ENCODE peak calls at places on chromosomes 5 and 9, in nine cellular contexts. One of them, this sample, is unnamed.

GRCh38 chr9:137614631-137615386 is 4.0 kb upstream of the EHMT1 start:
- DNase-seq in fibroblast of lung: no peak
- DNase-seq in body of pancreas: peak; percentile 39
- DNase-seq in GM12878: no peak
- DNase-seq in H1: no peak
- DNase-seq in A549: no peak
- DNase-seq in breast epithelium: no peak
- DNase-seq in ovary: no peak
- DNase-seq in heart left ventricle: no peak
- DNase-seq in this sample: no peak

GRCh38 chr5:180495991-180496741 is 2.0 kb downstream of the CNOT6 start:
- DNase-seq in fibroblast of lung: no peak
- DNase-seq in breast epithelium: no peak
- DNase-seq in GM12878: no peak
- DNase-seq in A549: no peak
- DNase-seq in H1: no peak
- DNase-seq in ovary: no peak
- DNase-seq in heart left ventricle: no peak
- DNase-seq in body of pancreas: no peak
- DNase-seq in this sample: no peak

GRCh38 chr5:36442352-36442751 is 140.7 kb upstream of the RANBP3L start:
- DNase-seq in GM12878: no peak
- DNase-seq in ovary: no peak
- DNase-seq in breast epithelium: no peak
- DNase-seq in H1: no peak
- DNase-seq in heart left ventricle: no peak
- DNase-seq in fibroblast of lung: no peak
- DNase-seq in body of pancreas: peak; percentile 25
- DNase-seq in A549: peak; percentile 27
- DNase-seq in this sample: no peak

GRCh38 chr9:107542814-107543213 is 53.2 kb upstream of the KLF4 start:
- DNase-seq in heart left ventricle: no peak
- DNase-seq in breast epithelium: no peak
- DNase-seq in H1: no peak
- DNase-seq in A549: no peak
- DNase-seq in ovary: no peak
- DNase-seq in fibroblast of lung: no peak
- DNase-seq in body of pancreas: no peak
- DNase-seq in GM12878: no peak
- DNase-seq in this sample: no peak

GRCh38 chr5:157511656-157512644 is 51.9 kb downstream of the NIPAL4 start:
- DNase-seq in H1: no peak
- DNase-seq in heart left ventricle: peak; percentile 96
- DNase-seq in body of pancreas: peak; percentile 69
- DNase-seq in ovary: peak; percentile 96
- DNase-seq in GM12878: no peak
- DNase-seq in fibroblast of lung: peak; percentile 99
- DNase-seq in breast epithelium: peak; percentile 88
- DNase-seq in A549: peak; percentile 86
- DNase-seq in this sample: peak; percentile 98

GRCh38 chr9:136124976-136125692 is 6.5 kb upstream of the TMEM250 start:
- DNase-seq in GM12878: no peak
- DNase-seq in breast epithelium: no peak
- DNase-seq in fibroblast of lung: no peak
- DNase-seq in ovary: no peak
- DNase-seq in heart left ventricle: no peak
- DNase-seq in A549: no peak
- DNase-seq in H1: no peak
- DNase-seq in body of pancreas: no peak
- DNase-seq in this sample: no peak

GRCh38 chr5:151810449-151810848 is 38.7 kb downstream of the G3BP1 start:
- DNase-seq in breast epithelium: no peak
- DNase-seq in heart left ventricle: no peak
- DNase-seq in ovary: no peak
- DNase-seq in body of pancreas: no peak
- DNase-seq in GM12878: no peak
- DNase-seq in A549: no peak
- DNase-seq in fibroblast of lung: no peak
- DNase-seq in H1: no peak
- DNase-seq in this sample: no peak

GRCh38 chr5:64635056-64635686 is 55.1 kb upstream of the SHISAL2B start:
- DNase-seq in breast epithelium: no peak
- DNase-seq in A549: peak; percentile 23
- DNase-seq in fibroblast of lung: peak; percentile 62
- DNase-seq in GM12878: no peak
- DNase-seq in ovary: no peak
- DNase-seq in body of pancreas: no peak
- DNase-seq in heart left ventricle: no peak
- DNase-seq in H1: no peak
- DNase-seq in this sample: no peak

GRCh38 chr5:54249210-54250028 is 61.0 kb downstream of the ARL15 start:
- DNase-seq in fibroblast of lung: no peak
- DNase-seq in A549: no peak
- DNase-seq in ovary: no peak
- DNase-seq in body of pancreas: peak; percentile 21
- DNase-seq in heart left ventricle: peak; percentile 56
- DNase-seq in breast epithelium: no peak
- DNase-seq in H1: no peak
- DNase-seq in GM12878: no peak
- DNase-seq in this sample: peak; percentile 70

GRCh38 chr5:110105692-110106091 is 416.0 kb downstream of the MAN2A1 start:
- DNase-seq in heart left ventricle: peak; percentile 31
- DNase-seq in ovary: no peak
- DNase-seq in A549: no peak
- DNase-seq in breast epithelium: no peak
- DNase-seq in body of pancreas: peak; percentile 56
- DNase-seq in H1: no peak
- DNase-seq in GM12878: no peak
- DNase-seq in fibroblast of lung: peak; percentile 68
- DNase-seq in this sample: no peak

GRCh38 chr9:118128313-118128712 is 424.1 kb downstream of the TLR4 start:
- DNase-seq in A549: no peak
- DNase-seq in heart left ventricle: no peak
- DNase-seq in body of pancreas: no peak
- DNase-seq in H1: no peak
- DNase-seq in ovary: no peak
- DNase-seq in breast epithelium: no peak
- DNase-seq in GM12878: no peak
- DNase-seq in fibroblast of lung: no peak
- DNase-seq in this sample: no peak

GRCh38 chr9:38292480-38292879 is 100.0 kb upstream of the ALDH1B1 start:
- DNase-seq in H1: no peak
- DNase-seq in body of pancreas: no peak
- DNase-seq in ovary: no peak
- DNase-seq in GM12878: no peak
- DNase-seq in heart left ventricle: no peak
- DNase-seq in breast epithelium: no peak
- DNase-seq in A549: no peak
- DNase-seq in fibroblast of lung: no peak
- DNase-seq in this sample: no peak

GRCh38 chr9:23825700-23826099 is 340 bp downstream of the ELAVL2 start:
- DNase-seq in A549: no peak
- DNase-seq in fibroblast of lung: peak; percentile 0
- DNase-seq in heart left ventricle: no peak
- DNase-seq in breast epithelium: no peak
- DNase-seq in H1: no peak
- DNase-seq in GM12878: no peak
- DNase-seq in body of pancreas: no peak
- DNase-seq in ovary: no peak
- DNase-seq in this sample: no peak

GRCh38 chr9:16680965-16681658 is 189.4 kb downstream of the BNC2 start:
- DNase-seq in breast epithelium: no peak
- DNase-seq in GM12878: no peak
- DNase-seq in fibroblast of lung: peak; percentile 67
- DNase-seq in body of pancreas: no peak
- DNase-seq in A549: no peak
- DNase-seq in ovary: no peak
- DNase-seq in heart left ventricle: no peak
- DNase-seq in H1: no peak
- DNase-seq in this sample: no peak

GRCh38 chr9:10251490-10251889 is 361.3 kb downstream of the PTPRD start:
- DNase-seq in heart left ventricle: no peak
- DNase-seq in fibroblast of lung: peak; percentile 86
- DNase-seq in A549: no peak
- DNase-seq in H1: no peak
- DNase-seq in GM12878: no peak
- DNase-seq in ovary: no peak
- DNase-seq in breast epithelium: no peak
- DNase-seq in body of pancreas: no peak
- DNase-seq in this sample: no peak

GRCh38 chr5:178213748-178214151 is 9.4 kb downstream of the HNRNPAB start:
- DNase-seq in heart left ventricle: no peak
- DNase-seq in ovary: no peak
- DNase-seq in breast epithelium: no peak
- DNase-seq in body of pancreas: no peak
- DNase-seq in GM12878: no peak
- DNase-seq in fibroblast of lung: no peak
- DNase-seq in A549: no peak
- DNase-seq in H1: no peak
- DNase-seq in this sample: no peak

GRCh38 chr5:65037845-65038815 is 269.4 kb downstream of the CWC27 start:
- DNase-seq in heart left ventricle: no peak
- DNase-seq in breast epithelium: no peak
- DNase-seq in fibroblast of lung: no peak
- DNase-seq in H1: peak; percentile 44
- DNase-seq in body of pancreas: peak; percentile 22
- DNase-seq in GM12878: no peak
- DNase-seq in A549: peak; percentile 62
- DNase-seq in ovary: no peak
- DNase-seq in this sample: no peak

GRCh38 chr9:16960084-16960483 is 89.6 kb upstream of the BNC2 start:
- DNase-seq in GM12878: no peak
- DNase-seq in A549: peak; percentile 17
- DNase-seq in breast epithelium: no peak
- DNase-seq in heart left ventricle: no peak
- DNase-seq in ovary: no peak
- DNase-seq in fibroblast of lung: peak; percentile 59
- DNase-seq in H1: no peak
- DNase-seq in body of pancreas: no peak
- DNase-seq in this sample: no peak

GRCh38 chr5:138647261-138647788 is 72.1 kb upstream of the HSPA9 start:
- DNase-seq in GM12878: no peak
- DNase-seq in H1: no peak
- DNase-seq in heart left ventricle: no peak
- DNase-seq in body of pancreas: no peak
- DNase-seq in breast epithelium: no peak
- DNase-seq in fibroblast of lung: peak; percentile 33
- DNase-seq in ovary: no peak
- DNase-seq in A549: no peak
- DNase-seq in this sample: no peak

GRCh38 chr5:150993422-150993821 is 27.0 kb upstream of the GPX3 start:
- DNase-seq in GM12878: no peak
- DNase-seq in breast epithelium: no peak
- DNase-seq in H1: no peak
- DNase-seq in ovary: no peak
- DNase-seq in heart left ventricle: no peak
- DNase-seq in A549: no peak
- DNase-seq in body of pancreas: no peak
- DNase-seq in fibroblast of lung: no peak
- DNase-seq in this sample: no peak

GRCh38 chr5:174311531-174312269 is 266.2 kb downstream of the NSG2 start:
- DNase-seq in heart left ventricle: peak; percentile 60
- DNase-seq in breast epithelium: peak; percentile 33
- DNase-seq in fibroblast of lung: peak; percentile 58
- DNase-seq in body of pancreas: peak; percentile 76
- DNase-seq in ovary: peak; percentile 66
- DNase-seq in H1: no peak
- DNase-seq in A549: peak; percentile 54
- DNase-seq in GM12878: no peak
- DNase-seq in this sample: peak; percentile 73

GRCh38 chr9:89178162-89179120 is at the start of gene SHC3:
- DNase-seq in H1: no peak
- DNase-seq in fibroblast of lung: peak; percentile 63
- DNase-seq in breast epithelium: no peak
- DNase-seq in A549: no peak
- DNase-seq in GM12878: no peak
- DNase-seq in body of pancreas: peak; percentile 30
- DNase-seq in ovary: no peak
- DNase-seq in heart left ventricle: no peak
- DNase-seq in this sample: peak; percentile 56
- H3K27ac ChIP-seq in H1: no peak within 1 kb of the TSS
- H3K27ac ChIP-seq in fibroblast of lung: peak within 1 kb of the TSS; percentile 85
- H3K27ac ChIP-seq in breast epithelium: peak within 1 kb of the TSS; percentile 69
- H3K27ac ChIP-seq in A549: peak within 1 kb of the TSS; percentile 74
- H3K27ac ChIP-seq in GM12878: no peak within 1 kb of the TSS
- H3K27ac ChIP-seq in body of pancreas: peak within 1 kb of the TSS; percentile 95
- H3K27ac ChIP-seq in ovary: no peak within 1 kb of the TSS
- H3K27ac ChIP-seq in heart left ventricle: peak within 1 kb of the TSS; percentile 76
- H3K27ac ChIP-seq in this sample: peak within 1 kb of the TSS; percentile 44

GRCh38 chr5:136134653-136135052 is 2.0 kb downstream of the SMAD5 start:
- DNase-seq in fibroblast of lung: no peak
- DNase-seq in heart left ventricle: no peak
- DNase-seq in H1: no peak
- DNase-seq in body of pancreas: no peak
- DNase-seq in A549: no peak
- DNase-seq in breast epithelium: no peak
- DNase-seq in ovary: no peak
- DNase-seq in GM12878: no peak
- DNase-seq in this sample: no peak
- H3K27ac ChIP-seq in fibroblast of lung: no peak overlapping the region
- H3K27ac ChIP-seq in heart left ventricle: no peak overlapping the region
- H3K27ac ChIP-seq in H1: no peak overlapping the region
- H3K27ac ChIP-seq in body of pancreas: no peak overlapping the region
- H3K27ac ChIP-seq in A549: no peak overlapping the region
- H3K27ac ChIP-seq in breast epithelium: no peak overlapping the region
- H3K27ac ChIP-seq in ovary: no peak overlapping the region
- H3K27ac ChIP-seq in GM12878: no peak overlapping the region
- H3K27ac ChIP-seq in this sample: no peak overlapping the region

GRCh38 chr5:142531977-142532376 is 153.9 kb downstream of the FGF1 start:
- DNase-seq in A549: no peak
- DNase-seq in ovary: no peak
- DNase-seq in heart left ventricle: no peak
- DNase-seq in breast epithelium: no peak
- DNase-seq in body of pancreas: no peak
- DNase-seq in GM12878: no peak
- DNase-seq in fibroblast of lung: no peak
- DNase-seq in H1: no peak
- DNase-seq in this sample: no peak
- H3K27ac ChIP-seq in A549: no peak overlapping the region
- H3K27ac ChIP-seq in ovary: no peak overlapping the region
- H3K27ac ChIP-seq in heart left ventricle: peak overlapping the region; percentile 65
- H3K27ac ChIP-seq in breast epithelium: no peak overlapping the region
- H3K27ac ChIP-seq in body of pancreas: no peak overlapping the region
- H3K27ac ChIP-seq in GM12878: no peak overlapping the region
- H3K27ac ChIP-seq in fibroblast of lung: no peak overlapping the region
- H3K27ac ChIP-seq in H1: no peak overlapping the region
- H3K27ac ChIP-seq in this sample: no peak overlapping the region

DNA sequence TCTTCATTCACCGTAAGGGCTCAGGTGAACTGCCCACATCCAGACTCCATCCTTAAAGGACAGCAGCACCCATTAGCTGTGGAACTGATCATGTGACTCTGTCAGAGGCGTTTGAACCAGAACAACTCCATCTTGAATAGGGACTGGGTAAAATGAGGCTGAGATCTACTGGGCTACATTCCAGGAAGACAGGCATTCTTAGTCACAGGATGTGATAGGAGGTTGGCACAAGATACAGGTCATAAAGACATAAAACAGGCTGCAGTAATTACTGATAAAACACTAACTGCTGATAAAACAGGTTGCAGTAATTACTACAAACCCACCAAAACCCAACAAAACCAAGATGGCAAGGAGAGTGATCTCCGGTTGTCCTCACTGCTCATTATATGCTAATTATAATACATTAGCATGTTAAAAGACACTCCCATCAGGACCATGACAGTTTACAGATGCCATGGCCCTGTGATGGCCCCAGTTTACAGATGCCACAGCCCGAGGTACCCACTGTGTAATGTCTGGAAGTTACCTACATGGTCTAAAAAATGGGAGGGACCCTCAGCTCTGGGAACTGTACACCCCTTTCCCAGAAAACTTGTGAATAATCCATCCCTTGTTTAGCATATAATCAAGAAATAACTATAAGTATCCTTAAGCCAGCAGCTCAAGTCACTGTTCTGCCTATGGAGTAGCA is 28.6 kb downstream of the BICD2 start:
- DNase-seq in A549: no peak
- DNase-seq in ovary: no peak
- DNase-seq in body of pancreas: peak; percentile 2
- DNase-seq in breast epithelium: no peak
- DNase-seq in fibroblast of lung: no peak
- DNase-seq in GM12878: no peak
- DNase-seq in heart left ventricle: no peak
- DNase-seq in H1: no peak
- DNase-seq in this sample: no peak
- H3K27ac ChIP-seq in A549: no peak overlapping the region
- H3K27ac ChIP-seq in ovary: no peak overlapping the region
- H3K27ac ChIP-seq in body of pancreas: no peak overlapping the region
- H3K27ac ChIP-seq in breast epithelium: no peak overlapping the region
- H3K27ac ChIP-seq in fibroblast of lung: no peak overlapping the region
- H3K27ac ChIP-seq in GM12878: no peak overlapping the region
- H3K27ac ChIP-seq in heart left ventricle: peak overlapping the region; percentile 38
- H3K27ac ChIP-seq in H1: no peak overlapping the region
- H3K27ac ChIP-seq in this sample: no peak overlapping the region

This sample was measured in right cardiac atrium.